ENCODE peak calls at places on chromosomes 13 and 19, in four cellular contexts. U is activated CD8-positive, alpha-beta memory T cell treated with anti-CD3 and anti-CD28 coated beads for 24 hours; Q is AML-193; Z is substantia nigra. B is an unnamed sample.

GRCh38 chr19:49952906-49953305 is 8.1 kb downstream of the SIGLEC11 start:
- DNase-seq in Z (no peak), U (no peak), Q (no peak), B (no peak)

GRCh38 chr13:47237571-47237970 is 340.7 kb upstream of the HTR2A start:
- DNase-seq in U (no peak), Z (no peak), Q (no peak), B (no peak)

GRCh38 chr19:5189318-5189607 is 151.3 kb downstream of the PTPRS start:
- DNase-seq in Q (no peak), Z (no peak), U (no peak), B (no peak)

GRCh38 chr19:54189020-54189667 is at the start of gene MBOAT7:
- DNase-seq in Z (no peak), U (no peak), Q (no peak), B (peak; percentile 87)

GRCh38 chr13:52356327-52356726 is 49.6 kb downstream of the THSD1 start:
- DNase-seq in Z (no peak), U (no peak), Q (no peak), B (no peak)

GRCh38 chr19:51024924-51025323 is 1.5 kb downstream of the KLK11 start:
- DNase-seq in Z (no peak), U (no peak), Q (no peak), B (no peak)

GRCh38 chr13:32624441-32624840 is 38.2 kb downstream of the PDS5B start:
- DNase-seq in U (no peak), Q (no peak), Z (no peak), B (no peak)

GRCh38 chr19:3467437-3468198 is 12.7 kb downstream of the SMIM24 start:
- DNase-seq in Q (no peak), U (no peak), Z (no peak), B (no peak)

GRCh38 chr13:44331446-44331845 is 42.2 kb upstream of the SERP2 start:
- DNase-seq in Z (no peak), U (no peak), Q (no peak), B (no peak)

GRCh38 chr19:48842744-48843162 is 6.5 kb upstream of the HSD17B14 start:
- DNase-seq in Z (no peak), Q (peak; percentile 25), U (peak; percentile 75), B (peak; percentile 76)

GRCh38 chr13:80276371-80277289 is 64.3 kb downstream of the SPRY2 start:
- DNase-seq in U (no peak), Z (peak; percentile 31), Q (peak; percentile 91), B (no peak)

GRCh38 chr19:17405250-17406038 is at the start of gene BST2:
- DNase-seq in U (peak; percentile 77), Q (peak; percentile 94), Z (no peak), B (peak; percentile 95)

GRCh38 chr13:112958127-112958989 is 10.7 kb upstream of the MCF2L start:
- DNase-seq in Z (no peak), U (no peak), Q (no peak), B (no peak)

B was measured in OCI-LY7.